ENCODE peak calls at places on chromosome 14, in four cellular contexts. One of them, this sample, is unnamed.

GRCh38 chr14:58832010-58832409 is 194.2 kb downstream of the DACT1 start:
- DNase-seq in naive thymus-derived CD4-positive, alpha-beta T cell: no peak
- DNase-seq in cardiac fibroblast: no peak
- DNase-seq in NCI-H1048: no peak
- DNase-seq in this sample: no peak

GRCh38 chr14:53517276-53517960 is 364.3 kb upstream of the DDHD1 start:
- DNase-seq in naive thymus-derived CD4-positive, alpha-beta T cell: no peak
- DNase-seq in cardiac fibroblast: peak
- DNase-seq in NCI-H1048: no peak
- DNase-seq in this sample: no peak

GRCh38 chr14:65281991-65282908 is 130.3 kb upstream of the FUT8 start:
- DNase-seq in naive thymus-derived CD4-positive, alpha-beta T cell: peak
- DNase-seq in cardiac fibroblast: peak
- DNase-seq in NCI-H1048: no peak
- DNase-seq in this sample: no peak

GRCh38 chr14:100246809-100247428 is 8.0 kb downstream of the YY1 start:
- DNase-seq in naive thymus-derived CD4-positive, alpha-beta T cell: peak
- DNase-seq in cardiac fibroblast: peak
- DNase-seq in NCI-H1048: no peak
- DNase-seq in this sample: no peak

GRCh38 chr14:68291820-68292219 is 472.2 kb downstream of the RAD51B start:
- DNase-seq in naive thymus-derived CD4-positive, alpha-beta T cell: no peak
- DNase-seq in cardiac fibroblast: no peak
- DNase-seq in NCI-H1048: no peak
- DNase-seq in this sample: no peak

GRCh38 chr14:104504172-104504735 is 75.3 kb upstream of the C14orf180 start:
- DNase-seq in naive thymus-derived CD4-positive, alpha-beta T cell: no peak
- DNase-seq in cardiac fibroblast: no peak
- DNase-seq in NCI-H1048: no peak
- DNase-seq in this sample: no peak

GRCh38 chr14:74240794-74241610 is 1.8 kb downstream of the VSX2 start:
- DNase-seq in naive thymus-derived CD4-positive, alpha-beta T cell: peak
- DNase-seq in cardiac fibroblast: no peak
- DNase-seq in NCI-H1048: no peak
- DNase-seq in this sample: no peak

GRCh38 chr14:84527706-84528105 is 1002.2 kb upstream of the FLRT2 start:
- DNase-seq in naive thymus-derived CD4-positive, alpha-beta T cell: no peak
- DNase-seq in cardiac fibroblast: no peak
- DNase-seq in NCI-H1048: no peak
- DNase-seq in this sample: peak

GRCh38 chr14:104109731-104110361 is 24.3 kb downstream of the ASPG start:
- DNase-seq in naive thymus-derived CD4-positive, alpha-beta T cell: no peak
- DNase-seq in cardiac fibroblast: no peak
- DNase-seq in NCI-H1048: no peak
- DNase-seq in this sample: no peak

GRCh38 chr14:103607822-103608221 is 21.2 kb upstream of the KLC1 start:
- DNase-seq in naive thymus-derived CD4-positive, alpha-beta T cell: no peak
- DNase-seq in cardiac fibroblast: no peak
- DNase-seq in NCI-H1048: no peak
- DNase-seq in this sample: no peak

GRCh38 chr14:75979071-75979571 is 2.7 kb downstream of the TGFB3 start:
- DNase-seq in naive thymus-derived CD4-positive, alpha-beta T cell: peak
- DNase-seq in cardiac fibroblast: peak
- DNase-seq in NCI-H1048: no peak
- DNase-seq in this sample: no peak

GRCh38 chr14:59919582-59920377 is at the start of gene LRRC9:
- DNase-seq in naive thymus-derived CD4-positive, alpha-beta T cell: peak
- DNase-seq in cardiac fibroblast: peak
- DNase-seq in NCI-H1048: no peak
- DNase-seq in this sample: no peak

GRCh38 chr14:23306412-23307145 is at the start of gene BCL2L2:
- DNase-seq in naive thymus-derived CD4-positive, alpha-beta T cell: no peak
- DNase-seq in cardiac fibroblast: peak
- DNase-seq in NCI-H1048: peak
- DNase-seq in this sample: no peak

GRCh38 chr14:104688755-104689619 is at the start of gene INF2:
- DNase-seq in naive thymus-derived CD4-positive, alpha-beta T cell: peak
- DNase-seq in cardiac fibroblast: peak
- DNase-seq in NCI-H1048: no peak
- DNase-seq in this sample: no peak

GRCh38 chr14:96064866-96065265 is 25.7 kb downstream of the C14orf132 start:
- DNase-seq in naive thymus-derived CD4-positive, alpha-beta T cell: no peak
- DNase-seq in cardiac fibroblast: no peak
- DNase-seq in NCI-H1048: no peak
- DNase-seq in this sample: no peak

GRCh38 chr14:81122326-81122725 is 98.4 kb downstream of the GTF2A1 start:
- DNase-seq in naive thymus-derived CD4-positive, alpha-beta T cell: no peak
- DNase-seq in cardiac fibroblast: no peak
- DNase-seq in NCI-H1048: no peak
- DNase-seq in this sample: no peak

GRCh38 chr14:75506930-75507329 is 15.3 kb upstream of the BATF start:
- DNase-seq in naive thymus-derived CD4-positive, alpha-beta T cell: no peak
- DNase-seq in cardiac fibroblast: no peak
- DNase-seq in NCI-H1048: no peak
- DNase-seq in this sample: no peak

GRCh38 chr14:93160353-93160801 is 24.3 kb downstream of the MOAP1 start:
- DNase-seq in naive thymus-derived CD4-positive, alpha-beta T cell: no peak
- DNase-seq in cardiac fibroblast: peak
- DNase-seq in NCI-H1048: no peak
- DNase-seq in this sample: no peak

GRCh38 chr14:96626916-96627315 is 124.7 kb downstream of the PAPOLA start:
- DNase-seq in naive thymus-derived CD4-positive, alpha-beta T cell: no peak
- DNase-seq in cardiac fibroblast: no peak
- DNase-seq in NCI-H1048: no peak
- DNase-seq in this sample: no peak

GRCh38 chr14:102759416-102759815 is 17.8 kb upstream of the TRAF3 start:
- DNase-seq in naive thymus-derived CD4-positive, alpha-beta T cell: no peak
- DNase-seq in cardiac fibroblast: no peak
- DNase-seq in NCI-H1048: no peak
- DNase-seq in this sample: no peak

GRCh38 chr14:75176142-75176820 is at the start of gene TMED10:
- DNase-seq in naive thymus-derived CD4-positive, alpha-beta T cell: peak
- DNase-seq in cardiac fibroblast: peak
- DNase-seq in NCI-H1048: peak
- DNase-seq in this sample: no peak

GRCh38 chr14:68377459-68377858 is 415.4 kb downstream of the ZFP36L1 start:
- DNase-seq in naive thymus-derived CD4-positive, alpha-beta T cell: no peak
- DNase-seq in cardiac fibroblast: peak
- DNase-seq in NCI-H1048: no peak
- DNase-seq in this sample: no peak

GRCh38 chr14:95183082-95183481 is 25.8 kb upstream of the DICER1 start:
- DNase-seq in naive thymus-derived CD4-positive, alpha-beta T cell: no peak
- DNase-seq in cardiac fibroblast: no peak
- DNase-seq in NCI-H1048: no peak
- DNase-seq in this sample: no peak

GRCh38 chr14:63986789-63987533 is 134.2 kb downstream of the SYNE2 start:
- DNase-seq in naive thymus-derived CD4-positive, alpha-beta T cell: no peak
- DNase-seq in cardiac fibroblast: peak
- DNase-seq in NCI-H1048: no peak
- DNase-seq in this sample: no peak

GRCh38 chr14:58828298-58828697 is 190.5 kb downstream of the DACT1 start:
- DNase-seq in naive thymus-derived CD4-positive, alpha-beta T cell: no peak
- DNase-seq in cardiac fibroblast: no peak
- DNase-seq in NCI-H1048: no peak
- DNase-seq in this sample: no peak

GRCh38 chr14:78448483-78449094 is 278.4 kb downstream of the NRXN3 start:
- DNase-seq in naive thymus-derived CD4-positive, alpha-beta T cell: peak
- DNase-seq in cardiac fibroblast: peak
- DNase-seq in NCI-H1048: no peak
- DNase-seq in this sample: peak

GRCh38 chr14:21019377-21019776 is 5.5 kb downstream of the NDRG2 start:
- DNase-seq in naive thymus-derived CD4-positive, alpha-beta T cell: no peak
- DNase-seq in cardiac fibroblast: no peak
- DNase-seq in NCI-H1048: no peak
- DNase-seq in this sample: no peak

GRCh38 chr14:23577710-23578392 is 739 bp downstream of the JPH4 start:
- DNase-seq in naive thymus-derived CD4-positive, alpha-beta T cell: no peak
- DNase-seq in cardiac fibroblast: no peak
- DNase-seq in NCI-H1048: no peak
- DNase-seq in this sample: no peak

GRCh38 chr14:78758333-78758732 is 588.2 kb downstream of the NRXN3 start:
- DNase-seq in naive thymus-derived CD4-positive, alpha-beta T cell: no peak
- DNase-seq in cardiac fibroblast: peak
- DNase-seq in NCI-H1048: no peak
- DNase-seq in this sample: peak

GRCh38 chr14:55332654-55333570 is 61.7 kb downstream of the FBXO34 start:
- DNase-seq in naive thymus-derived CD4-positive, alpha-beta T cell: no peak
- DNase-seq in cardiac fibroblast: no peak
- DNase-seq in NCI-H1048: no peak
- DNase-seq in this sample: no peak

GRCh38 chr14:22231022-22231421 is 358.0 kb downstream of the DAD1 start:
- DNase-seq in naive thymus-derived CD4-positive, alpha-beta T cell: peak
- DNase-seq in cardiac fibroblast: no peak
- DNase-seq in NCI-H1048: no peak
- DNase-seq in this sample: no peak

GRCh38 chr14:89251066-89251465 is 166.0 kb downstream of the FOXN3 start:
- DNase-seq in naive thymus-derived CD4-positive, alpha-beta T cell: no peak
- DNase-seq in cardiac fibroblast: no peak
- DNase-seq in NCI-H1048: no peak
- DNase-seq in this sample: no peak

This sample was measured in SK-N-MC.